ENCODE peak calls at places on chromosomes 13 and 19, in four cellular contexts. J, O, B and P are unnamed samples.

GRCh38 chr13:43153436-43154082 is 130.2 kb downstream of the DNAJC15 start:
- DNase-seq in B (peak), O (peak), J (peak), P (peak)

GRCh38 chr19:43489979-43490599 is 14.5 kb downstream of the PHLDB3 start:
- DNase-seq in O (no peak), J (no peak), B (no peak), P (no peak)

GRCh38 chr19:42246143-42246868 is 3.9 kb upstream of the GSK3A start:
- DNase-seq in B (peak), O (peak), J (peak), P (no peak)

GRCh38 chr13:41579881-41580280 is 122.5 kb downstream of the RGCC start:
- DNase-seq in J (no peak), O (no peak), B (no peak), P (no peak)

GRCh38 chr13:114230575-114230974 is 4.1 kb upstream of the CDC16 start:
- DNase-seq in O (no peak), J (no peak), B (no peak), P (no peak)

GRCh38 chr19:19420570-19421301 is 15.3 kb downstream of the GATAD2A start:
- DNase-seq in O (no peak), B (no peak), J (no peak), P (no peak)

GRCh38 chr19:51338563-51339312 is 3.2 kb downstream of the VSIG10L start:
- DNase-seq in J (no peak), O (peak), B (peak), P (no peak)

GRCh38 chr19:3389446-3389778 is 23.0 kb downstream of the NFIC start:
- DNase-seq in J (no peak), O (no peak), B (no peak), P (no peak)

GRCh38 chr13:44068737-44069136 is 189.0 kb downstream of the LACC1 start:
- DNase-seq in B (peak), O (peak), J (peak), P (peak)

GRCh38 chr19:2986951-2987491 is 9.7 kb downstream of the TLE6 start:
- DNase-seq in B (no peak), J (no peak), O (no peak), P (no peak)

GRCh38 chr13:41577437-41577836 is 120.1 kb downstream of the RGCC start:
- DNase-seq in J (no peak), O (peak), B (peak), P (no peak)

GRCh38 chr19:48490980-48491792 is 20.4 kb downstream of the LMTK3 start:
- DNase-seq in B (no peak), J (no peak), O (no peak), P (no peak)

GRCh38 chr19:39917561-39918182 is 16.8 kb downstream of the FCGBP start:
- DNase-seq in J (no peak), B (no peak), O (no peak), P (no peak)

DNA sequence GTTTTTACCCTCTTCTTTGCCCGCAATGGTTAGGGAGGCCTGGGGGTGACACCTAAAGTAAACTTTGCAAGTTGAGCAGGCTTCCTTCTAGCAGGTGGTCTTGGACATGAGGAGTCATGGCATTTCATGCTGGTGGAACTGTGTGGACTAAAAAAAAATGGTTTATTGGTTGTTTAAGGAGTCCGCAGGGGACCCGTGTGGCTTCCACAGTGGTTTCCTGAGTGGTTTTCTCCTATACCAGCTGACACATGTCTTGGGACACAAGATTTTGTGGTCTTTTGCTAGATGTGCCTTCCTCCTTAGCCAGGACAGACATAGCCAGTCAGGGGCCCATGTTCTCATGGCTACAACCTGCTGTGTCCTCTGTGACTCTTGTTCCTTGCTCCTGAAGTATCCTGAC is 1.5 kb downstream of the ZNF543 start:
- DNase-seq in J (no peak), O (no peak), B (no peak), P (no peak)
- H3K4me3 ChIP-seq in J (peak), O (no peak), B (no peak), P (peak)

DNA sequence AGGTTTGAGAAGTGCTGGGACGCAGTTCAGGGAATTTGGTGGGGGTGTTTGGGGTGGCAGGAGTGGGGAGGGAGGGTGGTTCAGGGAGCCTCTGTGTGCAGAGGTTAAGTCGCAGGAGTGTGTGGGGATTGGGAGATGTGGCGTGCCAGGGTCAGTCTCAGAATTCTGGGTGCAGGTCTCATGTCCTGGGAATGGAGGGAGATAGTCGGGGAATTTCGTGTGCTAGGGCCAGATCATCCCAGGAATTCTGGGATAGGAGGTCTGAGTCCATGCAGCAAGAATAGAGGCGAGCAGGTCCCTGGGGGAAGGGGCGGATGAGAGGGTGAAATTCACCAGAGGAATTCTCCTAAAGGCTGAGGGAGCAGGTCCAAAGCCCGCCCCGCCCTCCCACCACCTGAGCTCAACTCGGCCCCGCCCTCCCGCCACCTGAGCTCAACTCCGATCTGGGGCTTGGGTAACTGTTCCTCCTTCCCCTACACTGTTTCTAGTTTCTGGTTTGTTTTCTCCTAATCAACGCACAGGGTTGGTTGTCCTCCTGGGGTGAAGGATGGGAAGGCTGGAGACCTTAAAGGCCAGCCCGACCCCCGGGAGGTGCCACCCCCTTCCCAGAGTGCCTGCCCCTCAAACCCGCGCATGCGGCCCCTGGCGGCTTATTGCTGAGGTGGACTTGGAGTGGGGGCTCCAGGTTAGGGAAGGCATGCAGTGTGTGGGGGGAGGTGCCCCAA is 15.2 kb downstream of the KCNC3 start:
- DNase-seq in J (no peak), O (no peak), B (no peak), P (no peak)
- TF ChIP-seq CTCF in J (no peak), O (no peak), B (no peak), P (no peak)

DNA sequence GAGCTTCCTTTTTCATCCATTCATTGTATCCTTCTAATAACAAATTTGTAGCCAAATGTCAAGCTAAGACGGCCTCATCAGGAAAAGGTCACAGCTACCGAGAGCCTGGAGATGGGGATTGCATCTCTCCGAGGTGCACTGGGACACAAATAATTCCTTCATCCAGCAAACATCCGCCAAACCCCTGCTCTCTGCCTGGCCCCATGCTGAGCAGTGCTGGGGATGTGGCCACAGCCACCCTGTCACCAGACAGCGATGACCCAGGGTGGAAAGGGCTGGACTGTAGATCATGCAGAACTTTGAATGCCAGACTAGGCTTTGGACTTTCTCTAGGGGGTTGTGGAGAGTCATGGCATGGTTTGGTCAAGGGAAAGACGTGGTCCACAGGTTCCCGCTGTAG is 1.9 kb downstream of the TOMM40 start:
- DNase-seq in J (no peak), O (no peak), B (no peak), P (no peak)
- H3K4me3 ChIP-seq in J (no peak), O (no peak), B (no peak), P (no peak)

DNA sequence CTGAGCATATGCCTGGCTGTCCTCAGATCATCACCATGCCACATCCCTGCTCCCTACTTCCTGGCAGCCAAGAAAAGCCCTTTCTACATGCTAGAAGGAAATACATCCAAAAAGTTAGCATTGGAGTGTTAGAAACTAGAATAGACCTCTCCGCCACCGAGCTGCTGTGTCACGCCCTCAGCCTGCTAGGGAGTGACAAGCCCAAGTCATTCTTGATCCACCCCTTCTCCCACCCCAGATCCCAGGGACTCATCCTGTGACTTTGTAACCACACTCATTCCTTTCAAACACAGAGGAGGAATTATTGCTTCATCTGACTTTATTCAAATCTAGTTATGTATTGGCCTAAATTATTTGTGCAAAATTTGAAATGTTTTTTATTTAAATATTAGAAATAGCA is 45.3 kb downstream of the POLR1D start:
- DNase-seq in B (no peak), O (no peak), J (no peak), P (no peak)
- TF ChIP-seq CTCF in B (no peak), O (no peak), J (no peak), P (no peak)

DNA sequence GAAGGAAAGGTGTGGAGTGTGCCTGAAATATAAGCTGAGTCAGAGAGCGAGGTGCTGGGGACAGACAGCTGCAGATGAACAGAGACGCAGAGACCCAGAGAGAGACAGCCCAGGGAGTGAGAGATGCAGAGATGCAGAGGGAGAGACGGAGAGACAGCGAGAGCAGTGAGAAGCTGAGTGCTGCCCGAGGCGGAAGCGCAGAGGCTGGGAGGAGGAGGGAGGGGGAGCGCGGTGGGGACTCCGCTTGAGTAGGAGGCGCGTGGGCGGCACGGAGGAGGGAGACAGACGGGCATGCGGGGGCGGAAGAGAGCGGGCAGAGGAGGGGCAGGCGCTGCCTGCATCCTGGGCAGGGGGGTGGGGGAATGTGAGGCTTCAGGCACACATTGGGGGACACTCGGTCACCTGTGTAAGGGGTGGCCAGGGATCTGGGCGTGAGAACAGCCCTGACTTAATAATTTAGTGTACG is 25.7 kb downstream of the SLC8A2 start:
- DNase-seq in J (no peak), B (peak), O (no peak), P (no peak)
- H3K4me3 ChIP-seq in J (no peak), B (no peak), O (no peak), P (no peak)

GRCh38 chr13:28753946-28754345 is 35.2 kb upstream of the SLC46A3 start:
- DNase-seq in J (no peak), B (no peak), O (no peak), P (no peak)

GRCh38 chr13:28751210-28751935 is 32.6 kb upstream of the SLC46A3 start:
- DNase-seq in J (no peak), O (no peak), B (peak), P (no peak)

GRCh38 chr13:28754698-28755545 is 36.2 kb upstream of the SLC46A3 start:
- DNase-seq in J (no peak), B (peak), O (peak), P (no peak)

GRCh38 chr13:28755546-28755870 is 36.7 kb upstream of the SLC46A3 start:
- DNase-seq in B (no peak), O (no peak), J (no peak), P (no peak)

DNA sequence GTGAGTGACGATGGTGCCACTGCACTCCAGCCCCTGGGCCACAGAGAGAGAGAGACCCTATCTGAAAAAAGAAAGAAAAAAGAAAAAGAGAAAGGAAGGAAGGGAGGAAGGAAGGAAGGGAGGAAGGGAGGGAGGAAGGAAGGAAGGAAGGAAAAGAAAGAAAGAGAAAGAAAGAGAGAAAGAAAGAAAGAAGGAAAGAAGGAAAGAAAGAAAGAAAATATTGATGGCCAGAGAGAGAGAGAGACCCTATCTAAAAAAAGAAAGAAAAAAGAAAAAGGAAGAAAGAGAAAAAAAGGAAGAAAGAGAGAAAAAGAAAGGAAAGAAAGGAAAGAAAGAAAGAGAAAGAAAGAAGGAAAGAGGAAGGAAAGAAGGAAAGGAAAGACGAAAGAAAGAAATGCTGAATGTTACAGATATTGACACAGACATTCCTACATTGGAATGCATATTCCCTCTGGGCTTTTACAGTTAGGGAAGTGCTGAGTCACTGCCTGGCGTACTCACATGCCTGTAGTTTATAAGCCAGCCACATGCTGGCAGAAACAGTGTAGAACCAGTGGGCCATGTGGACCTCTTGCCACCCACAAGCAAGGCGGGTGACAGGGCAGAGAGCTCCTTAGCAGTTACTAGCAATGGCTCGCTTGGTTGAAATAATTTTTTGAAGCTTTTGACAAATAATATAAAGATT is 34.6 kb upstream of the SLC46A3 start:
- DNase-seq in B (peak), J (peak), O (peak), P (peak)
- TF ChIP-seq CTCF in B (peak), J (peak), O (peak), P (peak)